ENCODE peak calls at places on chromosomes 4 and X, in nine cellular contexts. I, F, R, C, O, X, U, V and K are unnamed samples.

GRCh38 chr4:177554966-177555574 is 112.8 kb upstream of the AGA start:
- DNase-seq in O (peak; percentile 21), V (no peak), C (peak; percentile 8), I (no peak), U (no peak), R (peak; percentile 24), F (peak; percentile 46), X (peak; percentile 48), K (peak; percentile 4)

GRCh38 chrX:125778256-125778655 is 387.8 kb downstream of the DCAF12L2 start:
- DNase-seq in R (no peak), U (no peak), I (no peak), V (no peak), O (no peak), C (no peak), F (no peak), X (no peak), K (no peak)

GRCh38 chr4:184755278-184755677 is 21.4 kb upstream of the CENPU start:
- DNase-seq in I (no peak), O (no peak), V (no peak), R (no peak), F (peak; percentile 66), C (no peak), X (no peak), U (no peak), K (no peak)

GRCh38 chr4:37648084-37648817 is 37.9 kb downstream of the RELL1 start:
- DNase-seq in C (peak; percentile 61), R (no peak), X (no peak), O (peak; percentile 95), U (no peak), V (no peak), F (peak; percentile 89), I (no peak), K (peak; percentile 70)

GRCh38 chr4:78591404-78591803 is 39.8 kb downstream of the ANXA3 start:
- DNase-seq in X (no peak), R (no peak), C (no peak), O (no peak), F (peak; percentile 17), I (no peak), V (no peak), U (no peak), K (no peak)

GRCh38 chr4:37246891-37247290 is 2.3 kb downstream of the NWD2 start:
- DNase-seq in X (no peak), I (no peak), F (no peak), U (no peak), C (no peak), V (no peak), R (no peak), O (no peak), K (no peak)

GRCh38 chr4:166309286-166309685 is 436.2 kb downstream of the TLL1 start:
- DNase-seq in O (no peak), F (no peak), R (no peak), X (no peak), C (no peak), V (no peak), U (no peak), I (no peak), K (no peak)

GRCh38 chr4:125979868-125980412 is 665.2 kb downstream of the FAT4 start:
- DNase-seq in F (no peak), C (no peak), V (no peak), R (no peak), X (no peak), I (no peak), U (no peak), O (no peak), K (no peak)

GRCh38 chr4:185396724-185397402 is at the start of gene ANKRD37:
- DNase-seq in V (no peak), O (no peak), U (peak; percentile 88), X (no peak), I (peak; percentile 50), F (peak; percentile 44), C (peak; percentile 69), R (no peak), K (no peak)

GRCh38 chr4:158858410-158859189 is 89.8 kb downstream of the FNIP2 start:
- DNase-seq in O (no peak), R (no peak), F (peak; percentile 43), C (no peak), U (no peak), V (no peak), I (no peak), X (no peak), K (no peak)

GRCh38 chr4:8725071-8725841 is 132.7 kb downstream of the CPZ start:
- DNase-seq in V (no peak), U (peak; percentile 81), O (no peak), F (no peak), R (no peak), X (no peak), I (no peak), C (no peak), K (no peak)

GRCh38 chr4:38509551-38509950 is 154.4 kb upstream of the KLF3 start:
- DNase-seq in R (no peak), O (no peak), V (no peak), I (no peak), U (no peak), F (no peak), C (no peak), X (peak; percentile 77), K (no peak)

GRCh38 chr4:152028131-152028530 is 267.3 kb upstream of the GATB start:
- DNase-seq in O (no peak), X (no peak), R (no peak), U (no peak), C (no peak), I (no peak), F (no peak), V (no peak), K (no peak)

GRCh38 chr4:165877291-165877690 is 4.3 kb downstream of the TLL1 start:
- DNase-seq in I (no peak), R (no peak), V (no peak), C (no peak), O (no peak), X (no peak), F (no peak), U (no peak), K (no peak)

GRCh38 chr4:102715057-102715456 is 45.7 kb downstream of the MANBA start:
- DNase-seq in X (no peak), C (no peak), R (no peak), I (no peak), F (no peak), V (no peak), U (no peak), O (no peak), K (no peak)

GRCh38 chr4:110184791-110185155 is 13.6 kb downstream of the ELOVL6 start:
- DNase-seq in F (no peak), R (no peak), O (no peak), X (no peak), U (no peak), I (no peak), C (no peak), V (no peak), K (no peak)

GRCh38 chrX:56248492-56248891 is 16.3 kb downstream of the KLF8 start:
- DNase-seq in O (peak; percentile 42), R (peak; percentile 59), U (peak; percentile 87), C (peak; percentile 66), F (peak; percentile 43), V (peak; percentile 22), X (peak; percentile 59), I (peak; percentile 53), K (peak; percentile 11)

GRCh38 chrX:148658115-148658725 is 157.8 kb downstream of the AFF2 start:
- DNase-seq in C (no peak), X (no peak), V (no peak), O (no peak), U (no peak), R (no peak), F (peak; percentile 6), I (no peak), K (no peak)

GRCh38 chrX:118727686-118728339 is 407 bp downstream of the IL13RA1 start:
- DNase-seq in F (peak; percentile 40), O (no peak), C (peak; percentile 54), R (peak; percentile 2), V (no peak), U (peak; percentile 85), I (no peak), X (no peak), K (no peak)

GRCh38 chr4:76772498-76773106 is 125.3 kb downstream of the SOWAHB start:
- DNase-seq in V (no peak), I (no peak), R (no peak), X (no peak), F (peak; percentile 59), U (no peak), O (peak; percentile 44), C (no peak), K (no peak)

GRCh38 chrX:103730746-103731508 is 20.2 kb downstream of the TMEM31 start:
- DNase-seq in V (no peak), R (no peak), I (no peak), C (no peak), U (no peak), F (peak; percentile 41), X (no peak), O (peak; percentile 29), K (no peak)

GRCh38 chr4:41361831-41362646 is 105.3 kb downstream of the UCHL1 start:
- DNase-seq in R (no peak), I (peak; percentile 60), C (no peak), F (peak; percentile 24), X (no peak), V (no peak), U (no peak), O (no peak), K (no peak)

GRCh38 chr4:29540439-29541102 is 1179.6 kb upstream of the PCDH7 start:
- DNase-seq in I (no peak), F (peak; percentile 16), X (no peak), R (no peak), V (no peak), C (no peak), O (no peak), U (no peak), K (peak; percentile 4)

GRCh38 chr4:122842392-122842791 is 15.8 kb downstream of the FGF2 start:
- DNase-seq in C (no peak), R (no peak), V (no peak), O (no peak), X (no peak), I (no peak), F (no peak), U (no peak), K (no peak)

GRCh38 chr4:145130130-145130529 is 32.0 kb downstream of the ABCE1 start:
- DNase-seq in I (no peak), V (no peak), U (no peak), R (no peak), O (no peak), C (no peak), X (no peak), F (no peak), K (no peak)

GRCh38 chrX:68832101-68832416 is 3.2 kb downstream of the EFNB1 start:
- DNase-seq in V (no peak), C (peak; percentile 57), R (peak; percentile 33), X (no peak), U (peak; percentile 90), F (peak; percentile 80), O (peak; percentile 34), I (no peak), K (peak; percentile 77)

GRCh38 chrX:41472231-41472815 is 25.2 kb downstream of the NYX start:
- DNase-seq in R (no peak), V (no peak), U (no peak), X (no peak), F (no peak), C (no peak), I (no peak), O (peak; percentile 55), K (no peak)

GRCh38 chrX:129726307-129727111 is 12.3 kb upstream of the XPNPEP2 start:
- DNase-seq in V (no peak), R (peak; percentile 55), X (peak; percentile 27), C (peak; percentile 65), I (peak; percentile 12), F (peak; percentile 61), O (peak; percentile 42), U (peak; percentile 95), K (peak; percentile 6)

GRCh38 chr4:16116019-16116418 is 32.2 kb upstream of the PROM1 start:
- DNase-seq in U (no peak), C (no peak), X (no peak), R (no peak), V (no peak), I (no peak), O (no peak), F (no peak), K (no peak)

GRCh38 chrX:129347291-129347690 is 176.0 kb downstream of the SMARCA1 start:
- DNase-seq in U (no peak), O (no peak), C (no peak), X (no peak), I (no peak), R (no peak), F (no peak), V (no peak), K (no peak)